ENCODE peak calls at places on chromosomes 13 and 19, in eight cellular contexts. One of them, this sample, is unnamed. For H3K4me1 and H3K9me3, the result is how much of the 10 kb centered on the place peaks cover.

GRCh38 chr13:32432856-32433255 is 4.9 kb upstream of the N4BP2L1 start:
- DNase-seq in left lung: no peak
- DNase-seq in CD8-positive, alpha-beta memory T cell: no peak
- DNase-seq in tibial artery: no peak
- DNase-seq in CD8-positive, alpha-beta T cell: no peak
- DNase-seq in CD4-positive, alpha-beta memory T cell: no peak
- DNase-seq in left ventricle myocardium inferior: no peak
- DNase-seq in RWPE2: no peak
- DNase-seq in this sample: no peak

GRCh38 chr13:87810920-87811344 is 139.8 kb downstream of the SLITRK5 start:
- DNase-seq in left lung: no peak
- DNase-seq in CD8-positive, alpha-beta memory T cell: no peak
- DNase-seq in tibial artery: no peak
- DNase-seq in CD8-positive, alpha-beta T cell: no peak
- DNase-seq in CD4-positive, alpha-beta memory T cell: no peak
- DNase-seq in left ventricle myocardium inferior: no peak
- DNase-seq in RWPE2: no peak
- DNase-seq in this sample: no peak

GRCh38 chr19:46975918-46976782 is 43.5 kb upstream of the NPAS1 start:
- DNase-seq in left lung: peak
- DNase-seq in CD8-positive, alpha-beta memory T cell: no peak
- DNase-seq in tibial artery: peak
- DNase-seq in CD8-positive, alpha-beta T cell: no peak
- DNase-seq in CD4-positive, alpha-beta memory T cell: no peak
- DNase-seq in left ventricle myocardium inferior: peak
- DNase-seq in RWPE2: no peak
- DNase-seq in this sample: peak

GRCh38 chr13:45224181-45224580 is 23.3 kb upstream of the KCTD4 start:
- DNase-seq in left lung: no peak
- DNase-seq in CD8-positive, alpha-beta memory T cell: no peak
- DNase-seq in tibial artery: no peak
- DNase-seq in CD8-positive, alpha-beta T cell: no peak
- DNase-seq in CD4-positive, alpha-beta memory T cell: no peak
- DNase-seq in left ventricle myocardium inferior: no peak
- DNase-seq in RWPE2: no peak
- DNase-seq in this sample: no peak

GRCh38 chr13:46181799-46182490 is at the start of gene LCP1:
- DNase-seq in left lung: peak
- DNase-seq in CD8-positive, alpha-beta memory T cell: peak
- DNase-seq in tibial artery: no peak
- DNase-seq in CD8-positive, alpha-beta T cell: peak
- DNase-seq in CD4-positive, alpha-beta memory T cell: peak
- DNase-seq in left ventricle myocardium inferior: no peak
- DNase-seq in RWPE2: no peak
- DNase-seq in this sample: no peak

GRCh38 chr13:45473627-45474026 is 8.9 kb downstream of the COG3 start:
- DNase-seq in left lung: no peak
- DNase-seq in CD8-positive, alpha-beta memory T cell: no peak
- DNase-seq in tibial artery: no peak
- DNase-seq in CD8-positive, alpha-beta T cell: no peak
- DNase-seq in CD4-positive, alpha-beta memory T cell: peak
- DNase-seq in left ventricle myocardium inferior: no peak
- DNase-seq in RWPE2: no peak
- DNase-seq in this sample: no peak

GRCh38 chr19:49920624-49921363 is 8.2 kb upstream of the ATF5 start:
- DNase-seq in left lung: no peak
- DNase-seq in CD8-positive, alpha-beta memory T cell: no peak
- DNase-seq in tibial artery: no peak
- DNase-seq in CD8-positive, alpha-beta T cell: no peak
- DNase-seq in CD4-positive, alpha-beta memory T cell: no peak
- DNase-seq in left ventricle myocardium inferior: no peak
- DNase-seq in RWPE2: no peak
- DNase-seq in this sample: no peak

GRCh38 chr13:87999141-87999765 is 328.1 kb downstream of the SLITRK5 start:
- DNase-seq in left lung: no peak
- DNase-seq in CD8-positive, alpha-beta memory T cell: no peak
- DNase-seq in tibial artery: no peak
- DNase-seq in CD8-positive, alpha-beta T cell: no peak
- DNase-seq in CD4-positive, alpha-beta memory T cell: no peak
- DNase-seq in left ventricle myocardium inferior: no peak
- DNase-seq in RWPE2: no peak
- DNase-seq in this sample: no peak

GRCh38 chr13:43522788-43523187 is 264.0 kb downstream of the ENOX1 start:
- DNase-seq in left lung: no peak
- DNase-seq in CD8-positive, alpha-beta memory T cell: no peak
- DNase-seq in tibial artery: no peak
- DNase-seq in CD8-positive, alpha-beta T cell: no peak
- DNase-seq in CD4-positive, alpha-beta memory T cell: no peak
- DNase-seq in left ventricle myocardium inferior: no peak
- DNase-seq in RWPE2: no peak
- DNase-seq in this sample: no peak

GRCh38 chr13:48302920-48303330 is 626 bp upstream of the RB1 start:
- DNase-seq in left lung: no peak
- DNase-seq in CD8-positive, alpha-beta memory T cell: no peak
- DNase-seq in tibial artery: no peak
- DNase-seq in CD8-positive, alpha-beta T cell: no peak
- DNase-seq in CD4-positive, alpha-beta memory T cell: no peak
- DNase-seq in left ventricle myocardium inferior: no peak
- DNase-seq in RWPE2: no peak
- DNase-seq in this sample: no peak

GRCh38 chr19:6275170-6275744 is 4.5 kb downstream of the MLLT1 start:
- DNase-seq in left lung: no peak
- DNase-seq in CD8-positive, alpha-beta memory T cell: no peak
- DNase-seq in tibial artery: no peak
- DNase-seq in CD8-positive, alpha-beta T cell: no peak
- DNase-seq in CD4-positive, alpha-beta memory T cell: no peak
- DNase-seq in left ventricle myocardium inferior: no peak
- DNase-seq in RWPE2: no peak
- DNase-seq in this sample: no peak
- H3K4me1 ChIP-seq in left lung: half or more
- H3K4me1 ChIP-seq in CD8-positive, alpha-beta memory T cell: under half
- H3K4me1 ChIP-seq in tibial artery: half or more
- H3K4me1 ChIP-seq in CD8-positive, alpha-beta T cell: under half
- H3K4me1 ChIP-seq in CD4-positive, alpha-beta memory T cell: under half
- H3K4me1 ChIP-seq in left ventricle myocardium inferior: half or more
- H3K4me1 ChIP-seq in RWPE2: under half
- H3K4me1 ChIP-seq in this sample: half or more

GRCh38 chr19:51000426-51000825 is 978 bp downstream of the KLK8 start:
- DNase-seq in left lung: no peak
- DNase-seq in CD8-positive, alpha-beta memory T cell: no peak
- DNase-seq in tibial artery: no peak
- DNase-seq in CD8-positive, alpha-beta T cell: no peak
- DNase-seq in CD4-positive, alpha-beta memory T cell: no peak
- DNase-seq in left ventricle myocardium inferior: no peak
- DNase-seq in RWPE2: no peak
- DNase-seq in this sample: no peak

GRCh38 chr19:51002101-51002532 is 713 bp upstream of the KLK8 start:
- DNase-seq in left lung: no peak
- DNase-seq in CD8-positive, alpha-beta memory T cell: no peak
- DNase-seq in tibial artery: no peak
- DNase-seq in CD8-positive, alpha-beta T cell: no peak
- DNase-seq in CD4-positive, alpha-beta memory T cell: no peak
- DNase-seq in left ventricle myocardium inferior: no peak
- DNase-seq in RWPE2: no peak
- DNase-seq in this sample: no peak

GRCh38 chr19:51000981-51001380 is 423 bp downstream of the KLK8 start:
- DNase-seq in left lung: no peak
- DNase-seq in CD8-positive, alpha-beta memory T cell: no peak
- DNase-seq in tibial artery: no peak
- DNase-seq in CD8-positive, alpha-beta T cell: no peak
- DNase-seq in CD4-positive, alpha-beta memory T cell: no peak
- DNase-seq in left ventricle myocardium inferior: no peak
- DNase-seq in RWPE2: no peak
- DNase-seq in this sample: no peak

GRCh38 chr19:51002542-51003311 is 1.3 kb upstream of the KLK8 start:
- DNase-seq in left lung: no peak
- DNase-seq in CD8-positive, alpha-beta memory T cell: no peak
- DNase-seq in tibial artery: no peak
- DNase-seq in CD8-positive, alpha-beta T cell: no peak
- DNase-seq in CD4-positive, alpha-beta memory T cell: no peak
- DNase-seq in left ventricle myocardium inferior: no peak
- DNase-seq in RWPE2: peak
- DNase-seq in this sample: no peak

DNA sequence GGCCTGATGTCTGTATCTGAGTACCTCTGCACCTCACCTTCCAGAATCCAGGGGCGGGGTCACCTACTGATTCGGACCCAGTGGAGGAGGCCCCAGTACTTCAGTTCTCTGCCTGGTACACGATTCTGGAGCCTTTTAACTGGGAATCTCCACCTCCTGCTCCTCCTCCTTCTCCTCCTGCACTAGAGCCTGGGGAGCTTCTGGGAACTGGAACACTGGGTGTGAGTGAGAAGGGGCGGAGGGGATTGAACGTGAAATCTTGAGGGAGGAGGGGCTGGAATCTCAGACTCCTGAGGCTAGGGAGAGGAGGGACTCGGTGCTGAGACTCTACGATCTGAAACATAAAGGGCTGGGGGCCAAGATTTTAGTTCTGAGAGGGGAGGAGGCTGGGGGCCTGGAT is at the start of gene KLK8:
- DNase-seq in left lung: no peak
- DNase-seq in CD8-positive, alpha-beta memory T cell: no peak
- DNase-seq in tibial artery: no peak
- DNase-seq in CD8-positive, alpha-beta T cell: no peak
- DNase-seq in CD4-positive, alpha-beta memory T cell: no peak
- DNase-seq in left ventricle myocardium inferior: no peak
- DNase-seq in RWPE2: no peak
- DNase-seq in this sample: no peak
- H3K4me3 ChIP-seq in left lung: no peak
- H3K4me3 ChIP-seq in CD8-positive, alpha-beta memory T cell: no peak
- H3K4me3 ChIP-seq in tibial artery: no peak
- H3K4me3 ChIP-seq in CD8-positive, alpha-beta T cell: no peak
- H3K4me3 ChIP-seq in CD4-positive, alpha-beta memory T cell: no peak
- H3K4me3 ChIP-seq in left ventricle myocardium inferior: no peak
- H3K4me3 ChIP-seq in RWPE2: peak
- H3K4me3 ChIP-seq in this sample: no peak

DNA sequence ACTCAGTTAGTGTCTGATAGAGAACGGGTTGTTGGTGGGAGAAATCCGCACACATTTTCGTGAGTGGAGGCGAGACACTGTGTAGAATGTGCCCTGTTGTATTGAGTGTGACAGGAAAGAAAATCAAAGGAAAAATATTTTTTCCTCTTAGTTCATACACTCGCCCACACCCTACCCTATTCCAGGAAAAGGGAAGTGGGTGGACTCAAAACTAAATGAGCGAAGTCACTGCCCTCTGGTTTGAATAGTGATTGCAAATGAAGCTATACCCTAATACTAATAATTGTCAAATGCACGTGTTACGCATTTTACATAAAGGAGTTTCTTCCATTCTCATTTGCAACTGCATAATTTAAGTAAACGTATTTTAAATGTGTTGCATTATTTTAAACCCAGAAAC is 2.0 kb downstream of the ZNF347 start:
- DNase-seq in left lung: no peak
- DNase-seq in CD8-positive, alpha-beta memory T cell: no peak
- DNase-seq in tibial artery: no peak
- DNase-seq in CD8-positive, alpha-beta T cell: no peak
- DNase-seq in CD4-positive, alpha-beta memory T cell: no peak
- DNase-seq in left ventricle myocardium inferior: no peak
- DNase-seq in RWPE2: no peak
- DNase-seq in this sample: no peak
- H3K9me3 ChIP-seq in left lung: under half
- H3K9me3 ChIP-seq in CD8-positive, alpha-beta memory T cell: under half
- H3K9me3 ChIP-seq in tibial artery: under half
- H3K9me3 ChIP-seq in CD8-positive, alpha-beta T cell: under half
- H3K9me3 ChIP-seq in CD4-positive, alpha-beta memory T cell: under half
- H3K9me3 ChIP-seq in left ventricle myocardium inferior: under half
- H3K9me3 ChIP-seq in RWPE2: under half
- H3K9me3 ChIP-seq in this sample: under half

GRCh38 chr19:45137179-45137761 is 23.5 kb downstream of the NKPD1 start:
- DNase-seq in left lung: no peak
- DNase-seq in CD8-positive, alpha-beta memory T cell: no peak
- DNase-seq in tibial artery: no peak
- DNase-seq in CD8-positive, alpha-beta T cell: no peak
- DNase-seq in CD4-positive, alpha-beta memory T cell: no peak
- DNase-seq in left ventricle myocardium inferior: peak
- DNase-seq in RWPE2: no peak
- DNase-seq in this sample: no peak
- H3K4me1 ChIP-seq in left lung: under half
- H3K4me1 ChIP-seq in CD8-positive, alpha-beta memory T cell: under half
- H3K4me1 ChIP-seq in tibial artery: under half
- H3K4me1 ChIP-seq in CD8-positive, alpha-beta T cell: under half
- H3K4me1 ChIP-seq in CD4-positive, alpha-beta memory T cell: under half
- H3K4me1 ChIP-seq in left ventricle myocardium inferior: under half
- H3K4me1 ChIP-seq in RWPE2: under half
- H3K4me1 ChIP-seq in this sample: under half

GRCh38 chr19:35296644-35297514 is 4.9 kb downstream of the MAG start:
- DNase-seq in left lung: no peak
- DNase-seq in CD8-positive, alpha-beta memory T cell: no peak
- DNase-seq in tibial artery: no peak
- DNase-seq in CD8-positive, alpha-beta T cell: no peak
- DNase-seq in CD4-positive, alpha-beta memory T cell: no peak
- DNase-seq in left ventricle myocardium inferior: no peak
- DNase-seq in RWPE2: no peak
- DNase-seq in this sample: no peak

GRCh38 chr19:35295792-35296462 is 4.0 kb downstream of the MAG start:
- DNase-seq in left lung: no peak
- DNase-seq in CD8-positive, alpha-beta memory T cell: peak
- DNase-seq in tibial artery: no peak
- DNase-seq in CD8-positive, alpha-beta T cell: peak
- DNase-seq in CD4-positive, alpha-beta memory T cell: peak
- DNase-seq in left ventricle myocardium inferior: no peak
- DNase-seq in RWPE2: no peak
- DNase-seq in this sample: no peak

GRCh38 chr19:35294859-35295258 is 2.9 kb downstream of the MAG start:
- DNase-seq in left lung: no peak
- DNase-seq in CD8-positive, alpha-beta memory T cell: no peak
- DNase-seq in tibial artery: no peak
- DNase-seq in CD8-positive, alpha-beta T cell: no peak
- DNase-seq in CD4-positive, alpha-beta memory T cell: no peak
- DNase-seq in left ventricle myocardium inferior: no peak
- DNase-seq in RWPE2: no peak
- DNase-seq in this sample: no peak

GRCh38 chr19:35294328-35294727 is 2.4 kb downstream of the MAG start:
- DNase-seq in left lung: no peak
- DNase-seq in CD8-positive, alpha-beta memory T cell: no peak
- DNase-seq in tibial artery: no peak
- DNase-seq in CD8-positive, alpha-beta T cell: no peak
- DNase-seq in CD4-positive, alpha-beta memory T cell: no peak
- DNase-seq in left ventricle myocardium inferior: no peak
- DNase-seq in RWPE2: no peak
- DNase-seq in this sample: no peak

GRCh38 chr19:35295453-35295791 is 3.5 kb downstream of the MAG start:
- DNase-seq in left lung: no peak
- DNase-seq in CD8-positive, alpha-beta memory T cell: no peak
- DNase-seq in tibial artery: no peak
- DNase-seq in CD8-positive, alpha-beta T cell: no peak
- DNase-seq in CD4-positive, alpha-beta memory T cell: no peak
- DNase-seq in left ventricle myocardium inferior: no peak
- DNase-seq in RWPE2: no peak
- DNase-seq in this sample: no peak
- H3K4me3 ChIP-seq in left lung: no peak
- H3K4me3 ChIP-seq in CD8-positive, alpha-beta memory T cell: no peak
- H3K4me3 ChIP-seq in tibial artery: no peak
- H3K4me3 ChIP-seq in CD8-positive, alpha-beta T cell: no peak
- H3K4me3 ChIP-seq in CD4-positive, alpha-beta memory T cell: no peak
- H3K4me3 ChIP-seq in left ventricle myocardium inferior: no peak
- H3K4me3 ChIP-seq in RWPE2: no peak
- H3K4me3 ChIP-seq in this sample: no peak